ENCODE peak calls at places on chromosomes 13 and 19, in eight cellular contexts. J, M, D, O, T, E, G and S are unnamed samples.

GRCh38 chr19:54464624-54465266 is 1.2 kb upstream of the LENG9 start:
- DNase-seq in D (peak; percentile 92), T (peak; percentile 69), J (peak; percentile 82), O (no peak), G (no peak), M (peak; percentile 95), E (peak; percentile 91), S (peak; percentile 98)

GRCh38 chr13:21106089-21106488 is 44.7 kb upstream of the LATS2 start:
- DNase-seq in J (no peak), D (no peak), E (no peak), O (no peak), M (no peak), T (no peak), G (no peak), S (no peak)

GRCh38 chr19:58380037-58380735 is 644 bp downstream of the ZNF837 start:
- DNase-seq in J (peak; percentile 83), E (no peak), G (no peak), T (no peak), M (no peak), D (no peak), O (no peak), S (no peak)

GRCh38 chr19:13302521-13303270 is 152.5 kb downstream of the IER2 start:
- DNase-seq in T (no peak), G (no peak), J (no peak), E (no peak), M (peak; percentile 15), D (no peak), O (no peak), S (peak; percentile 26)

GRCh38 chr13:114065926-114066774 is 66.3 kb downstream of the RASA3 start:
- DNase-seq in M (no peak), G (no peak), T (no peak), D (no peak), E (peak; percentile 28), J (no peak), O (no peak), S (no peak)

GRCh38 chr19:45097776-45098520 is 5.0 kb downstream of the PPP1R37 start:
- DNase-seq in E (peak; percentile 45), M (peak; percentile 83), J (peak; percentile 90), O (peak; percentile 65), T (no peak), D (no peak), G (no peak), S (no peak)

GRCh38 chr19:17779281-17779930 is 15.5 kb upstream of the B3GNT3 start:
- DNase-seq in M (peak; percentile 90), E (peak; percentile 78), O (no peak), G (no peak), D (peak; percentile 49), J (no peak), T (peak; percentile 93), S (peak; percentile 98)

GRCh38 chr19:10343495-10343894 is 4.1 kb upstream of the ICAM3 start:
- DNase-seq in M (no peak), J (no peak), D (no peak), O (no peak), G (no peak), T (no peak), E (no peak), S (no peak)

GRCh38 chr13:93708323-93709075 is 481.9 kb downstream of the GPC6 start:
- DNase-seq in J (no peak), T (no peak), G (no peak), M (no peak), O (no peak), D (no peak), E (no peak), S (no peak)

GRCh38 chr13:19665427-19665859 is 32.0 kb downstream of the MPHOSPH8 start:
- DNase-seq in G (no peak), E (no peak), D (peak; percentile 38), T (no peak), J (no peak), M (no peak), O (no peak), S (peak; percentile 25)

GRCh38 chr13:47256618-47257017 is 359.8 kb upstream of the HTR2A start:
- DNase-seq in G (no peak), J (no peak), T (no peak), D (no peak), O (no peak), E (no peak), M (no peak), S (no peak)

GRCh38 chr19:33291623-33292534 is 10.5 kb downstream of the CEBPA start:
- DNase-seq in E (no peak), M (no peak), T (no peak), O (no peak), D (no peak), G (no peak), J (no peak), S (no peak)

GRCh38 chr13:24539500-24540165 is 27.1 kb upstream of the PARP4 start:
- DNase-seq in J (no peak), O (no peak), M (no peak), D (no peak), E (no peak), G (no peak), T (no peak), S (no peak)

GRCh38 chr19:52188822-52189744 is 769 bp upstream of the PPP2R1A start:
- DNase-seq in O (no peak), G (no peak), D (peak; percentile 59), E (no peak), M (peak; percentile 11), J (no peak), T (no peak), S (peak; percentile 66)

GRCh38 chr19:49224856-49225255 is 67.3 kb downstream of the TRPM4 start:
- DNase-seq in E (peak; percentile 27), M (peak; percentile 90), G (no peak), O (no peak), T (peak; percentile 61), D (peak; percentile 66), J (peak; percentile 55), S (peak; percentile 91)

GRCh38 chr13:30406779-30407416 is 15.4 kb upstream of the UBE2L5 start:
- DNase-seq in O (no peak), E (no peak), T (no peak), G (no peak), M (no peak), J (no peak), D (no peak), S (no peak)
- TF ChIP-seq CTCF in O (no peak), E (no peak), T (no peak), G (no peak), M (no peak), J (no peak), D (no peak), S (no peak)

GRCh38 chr19:19054315-19054938 is 9.4 kb upstream of the SLC25A42 start:
- DNase-seq in G (no peak), M (no peak), J (no peak), E (no peak), O (no peak), T (no peak), D (no peak), S (no peak)

GRCh38 chr19:19055701-19056100 is 8.1 kb upstream of the SLC25A42 start:
- DNase-seq in O (no peak), J (no peak), G (no peak), M (no peak), D (no peak), E (no peak), T (no peak), S (no peak)

GRCh38 chr19:19054939-19055440 is 8.8 kb upstream of the SLC25A42 start:
- DNase-seq in J (no peak), D (no peak), M (no peak), T (no peak), G (no peak), E (no peak), O (no peak), S (no peak)

GRCh38 chr19:19051478-19052213 is 12.1 kb upstream of the SLC25A42 start:
- DNase-seq in D (no peak), G (no peak), E (no peak), J (no peak), T (no peak), M (no peak), O (no peak), S (peak; percentile 11)

DNA sequence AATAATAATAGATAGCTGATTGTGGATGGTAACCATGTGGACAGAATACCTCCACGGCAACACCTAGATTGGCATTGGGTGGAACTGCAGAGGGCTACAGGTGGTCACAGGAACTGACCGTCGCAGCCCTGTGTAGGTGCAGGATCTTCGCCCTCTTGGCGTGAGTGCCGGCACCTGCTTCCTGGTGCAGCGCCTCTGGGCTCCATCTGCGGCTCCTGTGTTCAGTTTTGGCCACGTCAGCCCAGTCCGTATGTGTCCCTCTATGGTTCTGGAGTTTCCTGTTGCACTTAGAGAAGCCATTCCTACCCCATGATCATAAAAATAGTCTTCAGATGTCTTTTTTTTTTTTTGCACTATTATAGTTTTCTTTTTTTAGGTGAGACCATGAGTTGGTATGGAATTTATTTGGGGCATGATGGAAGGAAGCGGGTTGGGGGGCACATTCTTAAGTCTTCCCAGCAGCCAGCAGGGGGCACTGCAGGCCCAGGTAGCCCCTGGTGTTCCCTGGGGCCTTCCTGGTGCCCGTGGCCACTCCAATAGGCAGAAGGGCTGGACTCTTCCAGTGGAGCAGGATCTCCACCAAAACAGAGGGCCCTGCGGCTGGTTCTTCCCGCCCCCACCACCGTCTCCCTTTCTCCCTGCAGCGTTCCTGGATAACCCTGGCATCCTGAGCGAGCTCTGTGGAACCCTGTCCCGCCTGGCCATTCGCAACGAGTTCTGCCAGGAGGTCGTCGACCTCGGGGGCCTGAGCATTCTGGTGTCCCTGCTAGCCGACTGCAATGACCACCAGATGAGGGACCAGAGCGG is 10.1 kb upstream of the SLC25A42 start:
- DNase-seq in T (peak; percentile 57), D (peak; percentile 82), O (no peak), J (peak; percentile 50), M (peak; percentile 57), G (no peak), E (peak; percentile 28), S (peak; percentile 89)
- H3K4me3 ChIP-seq in T (no peak overlapping the region), D (no peak overlapping the region), O (no peak overlapping the region), J (no peak overlapping the region), M (no peak overlapping the region), G (no peak overlapping the region), E (no peak overlapping the region), S (no peak overlapping the region)

GRCh38 chr19:1266818-1267440 is 2.2 kb upstream of the CIRBP start:
- DNase-seq in J (no peak), T (no peak), G (no peak), D (peak; percentile 85), M (peak; percentile 56), O (no peak), E (peak; percentile 59), S (peak; percentile 73)

GRCh38 chr19:1267441-1268391 is 1.4 kb upstream of the CIRBP start:
- DNase-seq in D (no peak), G (no peak), O (no peak), T (no peak), M (no peak), E (no peak), J (no peak), S (no peak)

GRCh38 chr19:1265611-1266115 is 3.5 kb upstream of the CIRBP start:
- DNase-seq in D (no peak), E (no peak), M (peak; percentile 67), T (no peak), O (no peak), G (no peak), J (no peak), S (no peak)

GRCh38 chr19:1264801-1265610 is 4.1 kb upstream of the CIRBP start:
- DNase-seq in E (no peak), T (no peak), J (peak; percentile 84), G (no peak), M (peak; percentile 86), O (no peak), D (no peak), S (peak; percentile 87)

GRCh38 chr19:1266116-1266817 is 2.9 kb upstream of the CIRBP start:
- DNase-seq in E (peak; percentile 73), T (no peak), D (peak; percentile 93), J (peak; percentile 80), G (no peak), O (no peak), M (peak; percentile 87), S (peak; percentile 88)
- TF ChIP-seq REST in E (no peak), T (no peak), D (no peak), J (no peak), G (no peak), O (no peak), M (no peak), S (no peak)

GRCh38 chr13:110407021-110407420 is 99.9 kb downstream of the COL4A2 start:
- DNase-seq in D (no peak), T (no peak), O (no peak), J (no peak), M (no peak), E (no peak), G (no peak), S (no peak)
- TF ChIP-seq CTCF in D (no peak), T (no peak), O (no peak), J (no peak), M (no peak), E (no peak), G (no peak), S (no peak)